ENCODE peak calls at places on chromosomes 5 and 9, in six cellular contexts. T is upper lobe of right lung, F is A549, Y is astrocyte of the spinal cord, S is A673, D is type B pancreatic cell. R is an unnamed sample.

GRCh38 chr9:98607787-98608186 is 100.9 kb downstream of the GABBR2 start:
- DNase-seq in T (no peak), F (no peak), Y (peak), S (no peak), D (no peak), R (no peak)

GRCh38 chr9:133726401-133727276 is 11.5 kb downstream of the SARDH start:
- DNase-seq in T (peak), F (peak), Y (peak), S (peak), D (peak), R (peak)

GRCh38 chr5:1235379-1235778 is 10.2 kb downstream of the SLC6A18 start:
- DNase-seq in T (no peak), F (no peak), Y (no peak), S (peak), D (no peak), R (no peak)

GRCh38 chr5:123367739-123368138 is 55.5 kb downstream of the CEP120 start:
- DNase-seq in T (no peak), F (no peak), Y (peak), S (peak), D (no peak), R (no peak)

GRCh38 chr5:55096860-55097259 is 5.6 kb upstream of the GZMA start:
- DNase-seq in T (no peak), F (no peak), Y (no peak), S (no peak), D (no peak), R (no peak)

GRCh38 chr9:8904971-8905370 is 1105.4 kb upstream of the DMAC1 start:
- DNase-seq in T (no peak), F (no peak), Y (no peak), S (no peak), D (no peak), R (no peak)

GRCh38 chr5:19719117-19719516 is 268.9 kb downstream of the CDH18 start:
- DNase-seq in T (no peak), F (no peak), Y (no peak), S (no peak), D (no peak), R (no peak)

GRCh38 chr5:127031147-127031862 is 947 bp upstream of the MARCHF3 start:
- DNase-seq in T (peak), F (peak), Y (no peak), S (no peak), D (no peak), R (no peak)

GRCh38 chr5:150589791-150590601 is 50.5 kb upstream of the SYNPO start:
- DNase-seq in T (peak), F (no peak), Y (peak), S (no peak), D (no peak), R (no peak)
- TF ChIP-seq CTCF in T (peak), F (no peak), Y (peak), S (no peak), D (peak), R (peak)

DNA sequence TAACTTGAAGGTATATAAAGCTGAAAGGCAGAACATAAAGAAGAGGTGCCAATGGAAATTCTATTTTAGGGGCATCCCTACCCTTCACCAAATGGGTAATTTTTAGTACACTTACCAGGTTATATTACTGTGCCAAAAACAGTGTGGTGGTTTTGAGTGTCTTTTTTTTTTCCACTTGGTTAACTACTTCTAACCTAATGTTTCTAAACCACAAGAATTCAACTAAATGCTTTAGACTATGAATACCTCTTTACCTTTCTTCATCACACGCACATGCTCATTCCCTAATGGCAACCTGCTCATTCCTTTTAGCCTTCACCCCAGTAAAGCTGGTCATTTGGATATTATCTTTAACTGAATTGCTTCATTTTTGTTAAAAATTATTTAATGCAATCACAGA is 215.6 kb downstream of the PIK3R1 start:
- DNase-seq in T (no peak), F (no peak), Y (peak), S (no peak), D (no peak), R (no peak)
- TF ChIP-seq CTCF in T (no peak), F (no peak), Y (no peak), S (no peak), D (no peak), R (no peak)

GRCh38 chr5:23991406-23991805 is 484.0 kb downstream of the PRDM9 start:
- DNase-seq in T (no peak), F (no peak), Y (no peak), S (no peak), D (no peak), R (no peak)

GRCh38 chr5:23996525-23996924 is 489.1 kb downstream of the PRDM9 start:
- DNase-seq in T (no peak), F (no peak), Y (no peak), S (no peak), D (no peak), R (no peak)

GRCh38 chr5:23994581-23995370 is 487.4 kb downstream of the PRDM9 start:
- DNase-seq in T (no peak), F (no peak), Y (no peak), S (peak), D (no peak), R (no peak)
- TF ChIP-seq CTCF in T (no peak), F (no peak), Y (no peak), S (peak), D (peak), R (no peak)

GRCh38 chr5:138752341-138752950 is 779 bp upstream of the CTNNA1 start:
- DNase-seq in T (no peak), F (peak), Y (no peak), S (peak), D (no peak), R (no peak)
- TF ChIP-seq CTCF in T (peak), F (peak), Y (no peak), S (peak), D (peak), R (peak)